ENCODE peak calls at places on chromosomes 7 and 10, in four cellular contexts. One of them, this sample, is unnamed.

GRCh38 chr7:27697861-27698430 is 35.3 kb upstream of the HIBADH start:
- DNase-seq in NCI-H748 treated with DMSO at 0.1 percent for 48 hours: no peak
- DNase-seq in EH: peak
- DNase-seq in ACHN: peak
- DNase-seq in this sample: peak

GRCh38 chr10:12018438-12019342 is 23.9 kb downstream of the UPF2 start:
- DNase-seq in NCI-H748 treated with DMSO at 0.1 percent for 48 hours: no peak
- DNase-seq in EH: peak
- DNase-seq in ACHN: no peak
- DNase-seq in this sample: no peak

GRCh38 chr10:124143721-124144120 is 50.3 kb upstream of the CHST15 start:
- DNase-seq in EH: no peak
- DNase-seq in ACHN: no peak
- DNase-seq in NCI-H748 treated with DMSO at 0.1 percent for 48 hours: no peak
- DNase-seq in this sample: no peak

GRCh38 chr10:126041804-126042231 is 145.5 kb downstream of the FANK1 start:
- DNase-seq in NCI-H748 treated with DMSO at 0.1 percent for 48 hours: no peak
- DNase-seq in ACHN: peak
- DNase-seq in EH: peak
- DNase-seq in this sample: peak

GRCh38 chr7:12256025-12256570 is 45.0 kb downstream of the TMEM106B start:
- DNase-seq in EH: peak
- DNase-seq in ACHN: no peak
- DNase-seq in NCI-H748 treated with DMSO at 0.1 percent for 48 hours: no peak
- DNase-seq in this sample: peak

GRCh38 chr7:157703534-157704195 is 366.9 kb downstream of the DNAJB6 start:
- DNase-seq in ACHN: no peak
- DNase-seq in NCI-H748 treated with DMSO at 0.1 percent for 48 hours: no peak
- DNase-seq in EH: no peak
- DNase-seq in this sample: no peak

GRCh38 chr10:7922707-7923106 is 104.4 kb downstream of the TAF3 start:
- DNase-seq in EH: no peak
- DNase-seq in NCI-H748 treated with DMSO at 0.1 percent for 48 hours: no peak
- DNase-seq in ACHN: no peak
- DNase-seq in this sample: no peak

GRCh38 chr7:28187012-28187411 is 6.4 kb upstream of the JAZF1 start:
- DNase-seq in NCI-H748 treated with DMSO at 0.1 percent for 48 hours: no peak
- DNase-seq in ACHN: no peak
- DNase-seq in EH: no peak
- DNase-seq in this sample: no peak

GRCh38 chr7:151720297-151720696 is 156.6 kb downstream of the PRKAG2 start:
- DNase-seq in ACHN: no peak
- DNase-seq in NCI-H748 treated with DMSO at 0.1 percent for 48 hours: no peak
- DNase-seq in EH: no peak
- DNase-seq in this sample: no peak

GRCh38 chr7:110027385-110027784 is 1063.5 kb upstream of the LRRN3 start:
- DNase-seq in NCI-H748 treated with DMSO at 0.1 percent for 48 hours: no peak
- DNase-seq in ACHN: no peak
- DNase-seq in EH: no peak
- DNase-seq in this sample: no peak

GRCh38 chr10:27514243-27514642 is 10.1 kb downstream of the RAB18 start:
- DNase-seq in ACHN: no peak
- DNase-seq in EH: no peak
- DNase-seq in NCI-H748 treated with DMSO at 0.1 percent for 48 hours: no peak
- DNase-seq in this sample: no peak

GRCh38 chr10:1048349-1048731 is 579 bp downstream of the IDI1 start:
- DNase-seq in EH: no peak
- DNase-seq in NCI-H748 treated with DMSO at 0.1 percent for 48 hours: no peak
- DNase-seq in ACHN: peak
- DNase-seq in this sample: no peak

GRCh38 chr7:111438369-111439289 is 123.7 kb downstream of the IMMP2L start:
- DNase-seq in NCI-H748 treated with DMSO at 0.1 percent for 48 hours: no peak
- DNase-seq in ACHN: peak
- DNase-seq in EH: peak
- DNase-seq in this sample: peak

GRCh38 chr7:98520356-98520932 is 96.6 kb upstream of the NPTX2 start:
- DNase-seq in EH: no peak
- DNase-seq in ACHN: no peak
- DNase-seq in NCI-H748 treated with DMSO at 0.1 percent for 48 hours: no peak
- DNase-seq in this sample: no peak

GRCh38 chr10:34768261-34768971 is 46.7 kb downstream of the PARD3 start:
- DNase-seq in NCI-H748 treated with DMSO at 0.1 percent for 48 hours: no peak
- DNase-seq in EH: peak
- DNase-seq in ACHN: no peak
- DNase-seq in this sample: no peak

GRCh38 chr7:129951076-129952011 is 1.4 kb downstream of the UBE2H start:
- DNase-seq in EH: peak
- DNase-seq in ACHN: peak
- DNase-seq in NCI-H748 treated with DMSO at 0.1 percent for 48 hours: no peak
- DNase-seq in this sample: peak

GRCh38 chr7:75796420-75796819 is 17.2 kb downstream of the CCL24 start:
- DNase-seq in EH: no peak
- DNase-seq in ACHN: no peak
- DNase-seq in NCI-H748 treated with DMSO at 0.1 percent for 48 hours: no peak
- DNase-seq in this sample: no peak

GRCh38 chr7:157358041-157358752 is 21.4 kb downstream of the DNAJB6 start:
- DNase-seq in ACHN: no peak
- DNase-seq in EH: no peak
- DNase-seq in NCI-H748 treated with DMSO at 0.1 percent for 48 hours: no peak
- DNase-seq in this sample: no peak

GRCh38 chr10:47360419-47361040 is 12.4 kb downstream of the RBP3 start:
- DNase-seq in EH: no peak
- DNase-seq in NCI-H748 treated with DMSO at 0.1 percent for 48 hours: no peak
- DNase-seq in ACHN: no peak
- DNase-seq in this sample: peak

GRCh38 chr10:5157501-5157900 is 27.4 kb downstream of the AKR1C8 start:
- DNase-seq in EH: no peak
- DNase-seq in ACHN: no peak
- DNase-seq in NCI-H748 treated with DMSO at 0.1 percent for 48 hours: no peak
- DNase-seq in this sample: no peak

GRCh38 chr7:113487925-113488731 is 369.8 kb upstream of the SMIM30 start:
- DNase-seq in ACHN: no peak
- DNase-seq in NCI-H748 treated with DMSO at 0.1 percent for 48 hours: no peak
- DNase-seq in EH: no peak
- DNase-seq in this sample: no peak

GRCh38 chr10:133309720-133310398 is 1.1 kb downstream of the ZNF511 start:
- DNase-seq in ACHN: no peak
- DNase-seq in NCI-H748 treated with DMSO at 0.1 percent for 48 hours: no peak
- DNase-seq in EH: no peak
- DNase-seq in this sample: no peak

GRCh38 chr7:149330914-149331567 is 69.0 kb downstream of the ZNF783 start:
- DNase-seq in ACHN: no peak
- DNase-seq in EH: peak
- DNase-seq in NCI-H748 treated with DMSO at 0.1 percent for 48 hours: no peak
- DNase-seq in this sample: peak

GRCh38 chr7:130095812-130096211 is 25.5 kb downstream of the KLHDC10 start:
- DNase-seq in EH: peak
- DNase-seq in NCI-H748 treated with DMSO at 0.1 percent for 48 hours: no peak
- DNase-seq in ACHN: no peak
- DNase-seq in this sample: peak

GRCh38 chr10:117483056-117483590 is 59.4 kb upstream of the EMX2 start:
- DNase-seq in NCI-H748 treated with DMSO at 0.1 percent for 48 hours: no peak
- DNase-seq in EH: no peak
- DNase-seq in ACHN: no peak
- DNase-seq in this sample: no peak

GRCh38 chr10:89668391-89669180 is 23.5 kb upstream of the PANK1 start:
- DNase-seq in NCI-H748 treated with DMSO at 0.1 percent for 48 hours: no peak
- DNase-seq in EH: no peak
- DNase-seq in ACHN: no peak
- DNase-seq in this sample: no peak

GRCh38 chr10:13105184-13105583 is 5.2 kb downstream of the OPTN start:
- DNase-seq in EH: peak
- DNase-seq in ACHN: no peak
- DNase-seq in NCI-H748 treated with DMSO at 0.1 percent for 48 hours: no peak
- DNase-seq in this sample: peak

This sample was measured in ELR.